ENCODE peak calls at places on chromosomes 11 and 22, in six cellular contexts. Y, Z, A, F, W and I are unnamed samples.

GRCh38 chr11:89205378-89205777 is 27.7 kb downstream of the TYR start:
- DNase-seq in A (no peak), Z (no peak), F (no peak), Y (no peak), W (no peak), I (no peak)

GRCh38 chr11:10072142-10072541 is 221.9 kb downstream of the SBF2 start:
- DNase-seq in Y (no peak), W (no peak), F (peak; percentile 74), A (no peak), Z (no peak), I (no peak)

GRCh38 chr22:20606041-20606783 is 98.8 kb downstream of the MED15 start:
- DNase-seq in W (no peak), Y (peak; percentile 79), Z (peak; percentile 44), A (peak; percentile 92), F (peak; percentile 57), I (peak; percentile 41)

GRCh38 chr22:41360126-41360525 is 21.6 kb upstream of the TEF start:
- DNase-seq in F (no peak), A (no peak), Y (no peak), Z (no peak), W (peak; percentile 36), I (no peak)

GRCh38 chr22:50269573-50270301 is 443 bp downstream of the MAPK11 start:
- DNase-seq in W (peak; percentile 53), A (no peak), F (no peak), Y (no peak), Z (no peak), I (peak; percentile 52)

GRCh38 chr11:35141538-35141937 is 2.6 kb downstream of the CD44 start:
- DNase-seq in F (no peak), Z (peak; percentile 82), A (peak; percentile 79), Y (no peak), W (peak; percentile 39), I (peak; percentile 38)

GRCh38 chr22:20628081-20628939 is 120.9 kb downstream of the MED15 start:
- DNase-seq in F (no peak), Y (no peak), Z (no peak), A (no peak), W (no peak), I (no peak)

GRCh38 chr11:76143274-76143673 is 63.0 kb downstream of the WNT11 start:
- DNase-seq in A (no peak), Z (no peak), Y (no peak), F (no peak), W (no peak), I (no peak)

GRCh38 chr11:96263361-96263763 is 79.6 kb downstream of the MAML2 start:
- DNase-seq in Y (peak; percentile 83), W (no peak), F (peak; percentile 90), A (no peak), Z (no peak), I (no peak)

GRCh38 chr11:60252208-60252566 is 9.2 kb upstream of the MS4A4E start:
- DNase-seq in W (no peak), F (no peak), Z (no peak), A (no peak), Y (no peak), I (no peak)

GRCh38 chr11:17734418-17734911 is at the start of gene KCNC1:
- DNase-seq in A (peak; percentile 67), W (no peak), Z (no peak), Y (no peak), F (peak; percentile 33), I (no peak)

GRCh38 chr11:34417203-34417602 is 21.5 kb upstream of the CAT start:
- DNase-seq in Z (no peak), A (no peak), F (no peak), W (no peak), Y (no peak), I (no peak)

GRCh38 chr11:69650832-69651344 is 9.9 kb downstream of the CCND1 start:
- DNase-seq in A (no peak), F (no peak), W (no peak), Z (no peak), Y (no peak), I (no peak)

GRCh38 chr11:119533931-119534694 is 111.1 kb upstream of the THY1 start:
- DNase-seq in F (peak; percentile 52), W (peak; percentile 73), Y (peak; percentile 57), Z (peak; percentile 37), A (peak; percentile 87), I (peak; percentile 57)

GRCh38 chr22:25447689-25448434 is 116.6 kb upstream of the GRK3 start:
- DNase-seq in F (peak; percentile 76), Y (peak; percentile 80), W (peak; percentile 86), Z (peak; percentile 82), A (peak; percentile 94), I (peak; percentile 89)

GRCh38 chr11:12156301-12157140 is 46.1 kb downstream of the MICAL2 start:
- DNase-seq in Y (no peak), F (no peak), Z (no peak), A (no peak), W (no peak), I (no peak)

GRCh38 chr22:24807284-24807950 is 1.4 kb downstream of the SGSM1 start:
- DNase-seq in A (no peak), Y (no peak), W (peak; percentile 32), F (peak; percentile 21), Z (no peak), I (no peak)

GRCh38 chr22:30920407-30920806 is 48.2 kb downstream of the MORC2 start:
- DNase-seq in A (peak; percentile 88), Y (peak; percentile 52), F (peak; percentile 65), W (peak; percentile 81), Z (peak; percentile 87), I (peak; percentile 72)

GRCh38 chr22:41731609-41732008 is 32.3 kb downstream of the MEI1 start:
- DNase-seq in F (no peak), W (no peak), A (no peak), Y (no peak), Z (no peak), I (no peak)

GRCh38 chr11:91608662-91609061 is 616.0 kb upstream of the FAT3 start:
- DNase-seq in Z (no peak), W (no peak), A (no peak), F (peak; percentile 39), Y (no peak), I (no peak)

GRCh38 chr11:2462986-2463765 is 18.4 kb downstream of the KCNQ1 start:
- DNase-seq in Z (peak; percentile 71), F (no peak), Y (no peak), A (peak; percentile 93), W (peak; percentile 82), I (no peak)

GRCh38 chr11:36292311-36292722 is 3.1 kb upstream of the COMMD9 start:
- DNase-seq in A (no peak), Y (peak; percentile 40), F (peak; percentile 61), W (no peak), Z (no peak), I (no peak)

GRCh38 chr11:12287374-12288211 is 89.8 kb upstream of the PARVA start:
- DNase-seq in Y (peak; percentile 91), A (no peak), Z (no peak), W (no peak), F (peak; percentile 96), I (no peak)

GRCh38 chr11:124518900-124519541 is 24.4 kb downstream of the OR8B12 start:
- DNase-seq in Y (peak; percentile 5), Z (no peak), A (no peak), F (no peak), W (no peak), I (no peak)

GRCh38 chr22:25062378-25063095 is 110.0 kb downstream of the KIAA1671 start:
- DNase-seq in W (no peak), Y (no peak), A (no peak), F (no peak), Z (peak; percentile 65), I (no peak)

GRCh38 chr22:49576241-49577141 is 251.2 kb downstream of the BRD1 start:
- DNase-seq in Z (no peak), A (no peak), W (no peak), Y (no peak), F (no peak), I (peak; percentile 12)

GRCh38 chr11:100910808-100911207 is 218.8 kb downstream of the PGR start:
- DNase-seq in Y (no peak), F (no peak), W (no peak), Z (no peak), A (no peak), I (no peak)

GRCh38 chr11:129720994-129721393 is 94.7 kb upstream of the TMEM45B start:
- DNase-seq in Z (no peak), Y (no peak), F (no peak), W (no peak), A (no peak), I (no peak)
- TF ChIP-seq CTCF in Z (no peak), Y (no peak), F (no peak), W (no peak), A (no peak), I (no peak)

GRCh38 chr11:90288207-90288821 is 65.5 kb upstream of the CHORDC1 start:
- DNase-seq in Z (no peak), A (no peak), Y (peak; percentile 3), F (peak; percentile 38), W (no peak), I (no peak)
- TF ChIP-seq CTCF in Z (no peak), A (peak; percentile 57), Y (peak; percentile 71), F (no peak), W (peak; percentile 72), I (no peak)

DNA sequence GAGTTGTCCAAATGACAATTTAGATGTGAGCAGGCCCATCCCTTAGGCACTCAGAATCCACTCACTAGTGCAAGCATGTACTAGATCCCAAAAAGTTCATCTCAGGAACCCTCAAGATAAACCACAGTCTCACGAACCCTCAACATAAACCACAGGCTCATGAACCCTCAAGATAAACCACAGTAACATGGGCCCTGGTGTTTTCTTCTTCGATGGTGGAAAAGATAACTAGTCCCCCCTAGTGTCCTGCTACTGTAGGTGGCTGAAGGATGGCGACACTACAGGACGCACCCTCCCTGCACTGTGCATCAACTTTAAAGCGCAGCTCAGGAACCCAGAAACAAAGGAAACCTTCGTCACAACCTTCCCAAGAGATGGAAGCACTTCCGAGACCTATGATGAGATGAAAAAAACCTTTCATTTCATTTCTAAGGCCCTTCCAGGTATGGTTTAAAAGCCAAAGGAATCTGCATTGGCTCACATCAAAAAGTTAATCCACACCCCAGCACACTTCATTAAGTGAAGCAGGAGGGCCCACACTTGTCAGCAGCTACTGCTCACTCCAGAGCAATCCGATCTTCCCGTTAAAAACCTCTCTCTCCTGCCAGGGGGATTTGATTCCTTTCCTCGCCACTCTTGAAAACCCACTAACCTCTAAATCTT is 2.4 kb downstream of the LARGE1 start:
- DNase-seq in A (no peak), Z (no peak), F (peak; percentile 53), W (no peak), Y (no peak), I (no peak)
- TF ChIP-seq CTCF in A (no peak), Z (no peak), F (peak; percentile 36), W (peak; percentile 39), Y (peak; percentile 7), I (no peak)

DNA sequence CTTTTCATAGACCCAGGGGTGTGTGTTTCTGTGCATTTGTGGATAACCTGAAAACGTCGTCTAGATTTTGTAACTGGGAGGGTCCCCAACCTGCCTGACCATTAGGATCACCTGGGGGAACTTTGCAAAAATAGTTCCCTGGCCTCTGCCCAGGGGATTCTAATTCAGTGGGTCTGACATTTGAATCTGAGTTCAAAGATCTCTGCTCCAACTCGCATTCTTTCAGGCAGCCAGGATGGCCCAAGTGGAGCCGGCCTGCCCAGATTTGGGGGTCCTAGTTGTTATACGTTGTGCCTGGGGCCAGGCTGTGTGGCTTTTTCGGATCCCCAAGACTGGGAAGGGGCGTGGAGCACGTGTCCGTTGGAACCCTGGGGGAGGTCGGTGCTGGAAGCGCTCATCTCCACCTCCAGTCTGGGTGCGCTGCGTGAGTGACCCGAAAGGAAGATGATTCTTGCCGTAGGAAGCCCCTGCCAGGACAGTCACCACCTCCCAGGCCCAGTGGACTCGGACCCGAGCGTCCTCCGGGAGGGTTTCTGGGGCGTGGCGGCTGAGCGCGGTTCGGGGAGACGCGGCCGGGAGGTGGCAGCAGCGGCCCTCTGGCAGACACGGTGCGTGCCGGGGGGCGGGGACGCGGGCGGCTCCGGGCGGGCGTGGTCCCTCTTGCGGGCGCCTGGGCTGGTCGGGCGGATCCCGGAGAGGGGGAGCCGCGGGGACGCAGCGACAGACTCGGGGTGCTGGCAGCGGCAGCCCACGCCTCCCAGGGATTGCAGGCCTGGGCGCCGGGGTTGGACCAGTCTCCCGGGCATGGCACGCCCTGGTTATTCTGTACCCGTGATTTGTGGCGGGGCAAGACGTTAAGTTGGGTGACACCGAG is 29.2 kb upstream of the PLET1 start:
- DNase-seq in W (peak; percentile 87), Z (peak; percentile 78), A (peak; percentile 93), Y (peak; percentile 55), F (peak; percentile 56), I (peak; percentile 83)
- TF ChIP-seq CTCF in W (peak; percentile 94), Z (peak; percentile 46), A (peak; percentile 85), Y (peak; percentile 75), F (peak; percentile 83), I (peak; percentile 25)